ENCODE peak calls at places on chromosome 12, in eight cellular contexts. One of them, this sample, is unnamed.

GRCh38 chr12:126772171-126772864 is 1494.7 kb upstream of the TMEM132C start:
- DNase-seq in MCF 10A: peak; percentile 81
- DNase-seq in foreskin fibroblast: no peak
- DNase-seq in RWPE1: peak; percentile 22
- DNase-seq in lung: no peak
- DNase-seq in AG10803: peak; percentile 37
- DNase-seq in GM10248: peak; percentile 35
- DNase-seq in suprapubic skin: no peak
- DNase-seq in this sample: peak; percentile 28

GRCh38 chr12:120224304-120225199 is 23.6 kb upstream of the RPLP0 start:
- DNase-seq in MCF 10A: no peak
- DNase-seq in foreskin fibroblast: no peak
- DNase-seq in RWPE1: no peak
- DNase-seq in lung: peak; percentile 84
- DNase-seq in AG10803: no peak
- DNase-seq in GM10248: peak; percentile 57
- DNase-seq in suprapubic skin: peak; percentile 80
- DNase-seq in this sample: peak; percentile 53

GRCh38 chr12:56358836-56359532 is 923 bp downstream of the STAT2 start:
- DNase-seq in MCF 10A: peak; percentile 59
- DNase-seq in foreskin fibroblast: peak; percentile 57
- DNase-seq in RWPE1: peak; percentile 36
- DNase-seq in lung: no peak
- DNase-seq in AG10803: peak; percentile 90
- DNase-seq in GM10248: no peak
- DNase-seq in suprapubic skin: no peak
- DNase-seq in this sample: peak; percentile 68

GRCh38 chr12:124709722-124710656 is 142.6 kb upstream of the NCOR2 start:
- DNase-seq in MCF 10A: no peak
- DNase-seq in foreskin fibroblast: peak; percentile 51
- DNase-seq in RWPE1: no peak
- DNase-seq in lung: peak; percentile 67
- DNase-seq in AG10803: peak; percentile 94
- DNase-seq in GM10248: no peak
- DNase-seq in suprapubic skin: no peak
- DNase-seq in this sample: no peak

GRCh38 chr12:10554228-10554970 is 48.7 kb downstream of the EIF2S3B start:
- DNase-seq in MCF 10A: no peak
- DNase-seq in foreskin fibroblast: no peak
- DNase-seq in RWPE1: no peak
- DNase-seq in lung: no peak
- DNase-seq in AG10803: no peak
- DNase-seq in GM10248: no peak
- DNase-seq in suprapubic skin: no peak
- DNase-seq in this sample: no peak

GRCh38 chr12:67661311-67662011 is 12.9 kb downstream of the DYRK2 start:
- DNase-seq in MCF 10A: peak; percentile 21
- DNase-seq in foreskin fibroblast: peak; percentile 73
- DNase-seq in RWPE1: no peak
- DNase-seq in lung: no peak
- DNase-seq in AG10803: peak; percentile 84
- DNase-seq in GM10248: no peak
- DNase-seq in suprapubic skin: no peak
- DNase-seq in this sample: no peak

GRCh38 chr12:117576053-117576452 is 214.6 kb upstream of the NOS1 start:
- DNase-seq in MCF 10A: no peak
- DNase-seq in foreskin fibroblast: no peak
- DNase-seq in RWPE1: no peak
- DNase-seq in lung: no peak
- DNase-seq in AG10803: no peak
- DNase-seq in GM10248: no peak
- DNase-seq in suprapubic skin: no peak
- DNase-seq in this sample: no peak

GRCh38 chr12:106953352-106954260 is 2.1 kb upstream of the TMEM263 start:
- DNase-seq in MCF 10A: peak; percentile 21
- DNase-seq in foreskin fibroblast: no peak
- DNase-seq in RWPE1: no peak
- DNase-seq in lung: no peak
- DNase-seq in AG10803: no peak
- DNase-seq in GM10248: no peak
- DNase-seq in suprapubic skin: no peak
- DNase-seq in this sample: no peak

GRCh38 chr12:1934068-1934467 is 15.6 kb upstream of the CACNA2D4 start:
- DNase-seq in MCF 10A: no peak
- DNase-seq in foreskin fibroblast: no peak
- DNase-seq in RWPE1: no peak
- DNase-seq in lung: no peak
- DNase-seq in AG10803: no peak
- DNase-seq in GM10248: no peak
- DNase-seq in suprapubic skin: no peak
- DNase-seq in this sample: no peak

GRCh38 chr12:1932264-1932777 is 13.9 kb upstream of the CACNA2D4 start:
- DNase-seq in MCF 10A: no peak
- DNase-seq in foreskin fibroblast: no peak
- DNase-seq in RWPE1: no peak
- DNase-seq in lung: no peak
- DNase-seq in AG10803: peak; percentile 30
- DNase-seq in GM10248: peak; percentile 49
- DNase-seq in suprapubic skin: peak; percentile 66
- DNase-seq in this sample: no peak

GRCh38 chr12:1935242-1935641 is 16.8 kb upstream of the CACNA2D4 start:
- DNase-seq in MCF 10A: no peak
- DNase-seq in foreskin fibroblast: no peak
- DNase-seq in RWPE1: no peak
- DNase-seq in lung: no peak
- DNase-seq in AG10803: no peak
- DNase-seq in GM10248: no peak
- DNase-seq in suprapubic skin: no peak
- DNase-seq in this sample: no peak

GRCh38 chr12:1934831-1935230 is 16.4 kb upstream of the CACNA2D4 start:
- DNase-seq in MCF 10A: no peak
- DNase-seq in foreskin fibroblast: no peak
- DNase-seq in RWPE1: no peak
- DNase-seq in lung: no peak
- DNase-seq in AG10803: no peak
- DNase-seq in GM10248: no peak
- DNase-seq in suprapubic skin: peak; percentile 66
- DNase-seq in this sample: no peak

GRCh38 chr12:1933342-1933992 is 15.0 kb upstream of the CACNA2D4 start:
- DNase-seq in MCF 10A: no peak
- DNase-seq in foreskin fibroblast: no peak
- DNase-seq in RWPE1: no peak
- DNase-seq in lung: no peak
- DNase-seq in AG10803: no peak
- DNase-seq in GM10248: peak; percentile 71
- DNase-seq in suprapubic skin: peak; percentile 70
- DNase-seq in this sample: no peak
- TF ChIP-seq CTCF in MCF 10A: no peak
- TF ChIP-seq CTCF in foreskin fibroblast: no peak
- TF ChIP-seq CTCF in RWPE1: no peak
- TF ChIP-seq CTCF in lung: no peak
- TF ChIP-seq CTCF in AG10803: no peak
- TF ChIP-seq CTCF in GM10248: no peak
- TF ChIP-seq CTCF in suprapubic skin: no peak
- TF ChIP-seq CTCF in this sample: no peak

GRCh38 chr12:53176750-53177149 is 3.8 kb upstream of the ZNF740 start:
- DNase-seq in MCF 10A: no peak
- DNase-seq in foreskin fibroblast: no peak
- DNase-seq in RWPE1: no peak
- DNase-seq in lung: no peak
- DNase-seq in AG10803: no peak
- DNase-seq in GM10248: no peak
- DNase-seq in suprapubic skin: no peak
- DNase-seq in this sample: no peak

GRCh38 chr12:53173085-53173715 is 7.3 kb upstream of the ZNF740 start:
- DNase-seq in MCF 10A: no peak
- DNase-seq in foreskin fibroblast: peak; percentile 46
- DNase-seq in RWPE1: no peak
- DNase-seq in lung: no peak
- DNase-seq in AG10803: peak; percentile 29
- DNase-seq in GM10248: no peak
- DNase-seq in suprapubic skin: no peak
- DNase-seq in this sample: peak; percentile 59

GRCh38 chr12:53171725-53172329 is 8.7 kb upstream of the ZNF740 start:
- DNase-seq in MCF 10A: no peak
- DNase-seq in foreskin fibroblast: no peak
- DNase-seq in RWPE1: no peak
- DNase-seq in lung: no peak
- DNase-seq in AG10803: no peak
- DNase-seq in GM10248: no peak
- DNase-seq in suprapubic skin: no peak
- DNase-seq in this sample: no peak

GRCh38 chr12:53172352-53172751 is 8.2 kb upstream of the ZNF740 start:
- DNase-seq in MCF 10A: no peak
- DNase-seq in foreskin fibroblast: no peak
- DNase-seq in RWPE1: no peak
- DNase-seq in lung: no peak
- DNase-seq in AG10803: peak; percentile 67
- DNase-seq in GM10248: no peak
- DNase-seq in suprapubic skin: no peak
- DNase-seq in this sample: peak; percentile 26

DNA sequence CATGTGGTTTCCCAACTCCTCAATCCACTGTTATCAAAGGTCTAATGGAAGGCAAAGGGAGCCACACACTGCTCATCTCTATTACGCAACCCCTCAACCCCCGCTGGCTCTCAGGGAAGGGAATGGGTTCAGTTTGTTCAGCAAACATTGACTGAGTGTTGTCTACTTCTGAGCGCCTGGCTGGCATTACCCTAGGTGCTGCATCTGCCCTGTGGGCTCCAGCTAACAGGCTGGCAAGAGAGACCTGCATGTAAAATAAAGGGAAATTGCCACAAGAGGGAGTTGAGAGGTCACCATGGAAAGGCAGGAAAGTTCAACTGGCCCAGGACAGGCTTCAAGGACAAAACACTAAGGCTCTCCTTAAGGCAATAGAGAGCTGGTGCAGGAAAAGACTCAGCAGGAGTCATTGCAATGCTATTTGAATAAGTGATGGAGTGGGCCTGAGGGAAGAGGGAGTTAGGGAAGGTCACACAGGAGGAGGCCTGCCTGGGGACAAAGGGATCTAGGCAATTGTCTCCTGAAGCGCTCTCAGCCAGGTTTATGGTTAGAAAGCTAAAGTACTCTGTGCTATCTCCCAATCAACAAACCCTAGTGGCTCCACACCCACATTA is 5.5 kb upstream of the ZNF740 start:
- DNase-seq in MCF 10A: peak; percentile 61
- DNase-seq in foreskin fibroblast: peak; percentile 64
- DNase-seq in RWPE1: no peak
- DNase-seq in lung: no peak
- DNase-seq in AG10803: peak; percentile 45
- DNase-seq in GM10248: peak; percentile 24
- DNase-seq in suprapubic skin: no peak
- DNase-seq in this sample: peak; percentile 38
- TF ChIP-seq CTCF in MCF 10A: peak; percentile 18
- TF ChIP-seq CTCF in foreskin fibroblast: peak; percentile 27
- TF ChIP-seq CTCF in RWPE1: no peak
- TF ChIP-seq CTCF in lung: no peak
- TF ChIP-seq CTCF in AG10803: peak; percentile 45
- TF ChIP-seq CTCF in GM10248: peak; percentile 18
- TF ChIP-seq CTCF in suprapubic skin: no peak
- TF ChIP-seq CTCF in this sample: peak; percentile 19

GRCh38 chr12:32686340-32686739 is 7.2 kb downstream of the DNM1L start:
- DNase-seq in MCF 10A: no peak
- DNase-seq in foreskin fibroblast: no peak
- DNase-seq in RWPE1: no peak
- DNase-seq in lung: no peak
- DNase-seq in AG10803: no peak
- DNase-seq in GM10248: no peak
- DNase-seq in suprapubic skin: no peak
- DNase-seq in this sample: no peak

GRCh38 chr12:32690927-32691326 is 11.8 kb downstream of the DNM1L start:
- DNase-seq in MCF 10A: no peak
- DNase-seq in foreskin fibroblast: no peak
- DNase-seq in RWPE1: no peak
- DNase-seq in lung: no peak
- DNase-seq in AG10803: no peak
- DNase-seq in GM10248: no peak
- DNase-seq in suprapubic skin: no peak
- DNase-seq in this sample: no peak

GRCh38 chr12:32692358-32692757 is 13.3 kb downstream of the DNM1L start:
- DNase-seq in MCF 10A: no peak
- DNase-seq in foreskin fibroblast: no peak
- DNase-seq in RWPE1: no peak
- DNase-seq in lung: no peak
- DNase-seq in AG10803: no peak
- DNase-seq in GM10248: no peak
- DNase-seq in suprapubic skin: no peak
- DNase-seq in this sample: no peak

DNA sequence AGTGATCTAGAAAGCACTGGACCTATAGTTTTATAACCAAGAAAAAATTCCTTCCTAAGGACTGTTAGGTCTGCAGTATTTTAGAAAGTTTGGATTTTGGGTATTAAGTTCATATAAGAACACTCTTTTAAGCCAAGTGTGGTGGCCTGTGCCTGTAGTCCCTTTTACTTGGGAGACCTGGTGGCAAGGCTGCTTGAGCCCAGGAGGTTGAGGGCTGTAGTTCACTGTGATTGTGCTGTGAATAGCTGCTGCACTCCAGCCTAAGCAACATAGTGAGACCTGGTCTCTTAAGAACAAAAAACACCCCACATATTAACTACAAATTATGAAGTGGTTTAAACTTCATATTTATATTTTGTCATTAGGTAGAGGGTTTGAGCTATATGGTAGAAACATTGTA is 9.7 kb downstream of the DNM1L start:
- DNase-seq in MCF 10A: no peak
- DNase-seq in foreskin fibroblast: no peak
- DNase-seq in RWPE1: no peak
- DNase-seq in lung: no peak
- DNase-seq in AG10803: no peak
- DNase-seq in GM10248: no peak
- DNase-seq in suprapubic skin: no peak
- DNase-seq in this sample: no peak
- TF ChIP-seq CTCF in MCF 10A: no peak
- TF ChIP-seq CTCF in foreskin fibroblast: no peak
- TF ChIP-seq CTCF in RWPE1: no peak
- TF ChIP-seq CTCF in lung: no peak
- TF ChIP-seq CTCF in AG10803: no peak
- TF ChIP-seq CTCF in GM10248: no peak
- TF ChIP-seq CTCF in suprapubic skin: no peak
- TF ChIP-seq CTCF in this sample: no peak

GRCh38 chr12:22657538-22657937 is 32.6 kb downstream of the ETNK1 start:
- DNase-seq in MCF 10A: no peak
- DNase-seq in foreskin fibroblast: peak; percentile 34
- DNase-seq in RWPE1: no peak
- DNase-seq in lung: no peak
- DNase-seq in AG10803: peak; percentile 8
- DNase-seq in GM10248: no peak
- DNase-seq in suprapubic skin: no peak
- DNase-seq in this sample: peak; percentile 58

GRCh38 chr12:22653075-22653474 is 28.1 kb downstream of the ETNK1 start:
- DNase-seq in MCF 10A: no peak
- DNase-seq in foreskin fibroblast: peak; percentile 21
- DNase-seq in RWPE1: no peak
- DNase-seq in lung: no peak
- DNase-seq in AG10803: peak; percentile 68
- DNase-seq in GM10248: no peak
- DNase-seq in suprapubic skin: no peak
- DNase-seq in this sample: no peak

GRCh38 chr12:22656376-22656775 is 31.4 kb downstream of the ETNK1 start:
- DNase-seq in MCF 10A: no peak
- DNase-seq in foreskin fibroblast: no peak
- DNase-seq in RWPE1: no peak
- DNase-seq in lung: no peak
- DNase-seq in AG10803: no peak
- DNase-seq in GM10248: no peak
- DNase-seq in suprapubic skin: no peak
- DNase-seq in this sample: no peak

GRCh38 chr12:22656835-22657234 is 31.9 kb downstream of the ETNK1 start:
- DNase-seq in MCF 10A: no peak
- DNase-seq in foreskin fibroblast: no peak
- DNase-seq in RWPE1: no peak
- DNase-seq in lung: no peak
- DNase-seq in AG10803: no peak
- DNase-seq in GM10248: no peak
- DNase-seq in suprapubic skin: no peak
- DNase-seq in this sample: peak; percentile 41

GRCh38 chr12:22653790-22654189 is 28.8 kb downstream of the ETNK1 start:
- DNase-seq in MCF 10A: no peak
- DNase-seq in foreskin fibroblast: no peak
- DNase-seq in RWPE1: peak; percentile 10
- DNase-seq in lung: no peak
- DNase-seq in AG10803: no peak
- DNase-seq in GM10248: no peak
- DNase-seq in suprapubic skin: no peak
- DNase-seq in this sample: peak; percentile 46
- TF ChIP-seq CTCF in MCF 10A: no peak
- TF ChIP-seq CTCF in foreskin fibroblast: no peak
- TF ChIP-seq CTCF in RWPE1: no peak
- TF ChIP-seq CTCF in lung: no peak
- TF ChIP-seq CTCF in AG10803: no peak
- TF ChIP-seq CTCF in GM10248: no peak
- TF ChIP-seq CTCF in suprapubic skin: no peak
- TF ChIP-seq CTCF in this sample: no peak